ENCODE peak calls at places on chromosomes 1 and 21, in seven cellular contexts. One of them, this sample, is unnamed.

GRCh38 chr1:33178836-33179439 is 2.9 kb downstream of the TRIM62 start:
- DNase-seq in mammary epithelial cell: no peak
- DNase-seq in HTR-8/SVneo: no peak
- DNase-seq in kidney glomerular epithelial cell: no peak
- DNase-seq in HT-29: no peak
- DNase-seq in activated T-cell treated with anti-CD3 and anti-CD28 coated beads for 1 hour: no peak
- DNase-seq in stimulated activated CD8-positive, alpha-beta memory T cell treated with anti-CD3 and anti-CD28 coated beads, Interleukin-4, amount 100 ng/mL, for 4 hours: no peak
- DNase-seq in this sample: no peak

GRCh38 chr1:84506729-84507453 is 510 bp upstream of the GNG5 start:
- DNase-seq in mammary epithelial cell: no peak
- DNase-seq in HTR-8/SVneo: peak
- DNase-seq in kidney glomerular epithelial cell: no peak
- DNase-seq in HT-29: no peak
- DNase-seq in activated T-cell treated with anti-CD3 and anti-CD28 coated beads for 1 hour: no peak
- DNase-seq in stimulated activated CD8-positive, alpha-beta memory T cell treated with anti-CD3 and anti-CD28 coated beads, Interleukin-4, amount 100 ng/mL, for 4 hours: no peak
- DNase-seq in this sample: no peak

GRCh38 chr1:184324972-184325371 is 61.9 kb upstream of the C1orf21 start:
- DNase-seq in mammary epithelial cell: no peak
- DNase-seq in HTR-8/SVneo: no peak
- DNase-seq in kidney glomerular epithelial cell: no peak
- DNase-seq in HT-29: no peak
- DNase-seq in activated T-cell treated with anti-CD3 and anti-CD28 coated beads for 1 hour: no peak
- DNase-seq in stimulated activated CD8-positive, alpha-beta memory T cell treated with anti-CD3 and anti-CD28 coated beads, Interleukin-4, amount 100 ng/mL, for 4 hours: no peak
- DNase-seq in this sample: no peak

GRCh38 chr1:48026701-48027532 is 29.7 kb upstream of the TRABD2B start:
- DNase-seq in mammary epithelial cell: no peak
- DNase-seq in HTR-8/SVneo: no peak
- DNase-seq in kidney glomerular epithelial cell: no peak
- DNase-seq in HT-29: no peak
- DNase-seq in activated T-cell treated with anti-CD3 and anti-CD28 coated beads for 1 hour: no peak
- DNase-seq in stimulated activated CD8-positive, alpha-beta memory T cell treated with anti-CD3 and anti-CD28 coated beads, Interleukin-4, amount 100 ng/mL, for 4 hours: no peak
- DNase-seq in this sample: no peak

GRCh38 chr1:51264470-51264869 is 28.4 kb downstream of the RNF11 start:
- DNase-seq in mammary epithelial cell: peak
- DNase-seq in HTR-8/SVneo: peak
- DNase-seq in kidney glomerular epithelial cell: peak
- DNase-seq in HT-29: no peak
- DNase-seq in activated T-cell treated with anti-CD3 and anti-CD28 coated beads for 1 hour: no peak
- DNase-seq in stimulated activated CD8-positive, alpha-beta memory T cell treated with anti-CD3 and anti-CD28 coated beads, Interleukin-4, amount 100 ng/mL, for 4 hours: no peak
- DNase-seq in this sample: peak

GRCh38 chr21:45990049-45990711 is 8.6 kb downstream of the COL6A1 start:
- DNase-seq in mammary epithelial cell: no peak
- DNase-seq in HTR-8/SVneo: no peak
- DNase-seq in kidney glomerular epithelial cell: no peak
- DNase-seq in HT-29: no peak
- DNase-seq in activated T-cell treated with anti-CD3 and anti-CD28 coated beads for 1 hour: no peak
- DNase-seq in stimulated activated CD8-positive, alpha-beta memory T cell treated with anti-CD3 and anti-CD28 coated beads, Interleukin-4, amount 100 ng/mL, for 4 hours: no peak
- DNase-seq in this sample: no peak

GRCh38 chr1:75673399-75673798 is 51.1 kb upstream of the ACADM start:
- DNase-seq in mammary epithelial cell: no peak
- DNase-seq in HTR-8/SVneo: no peak
- DNase-seq in kidney glomerular epithelial cell: no peak
- DNase-seq in HT-29: no peak
- DNase-seq in activated T-cell treated with anti-CD3 and anti-CD28 coated beads for 1 hour: no peak
- DNase-seq in stimulated activated CD8-positive, alpha-beta memory T cell treated with anti-CD3 and anti-CD28 coated beads, Interleukin-4, amount 100 ng/mL, for 4 hours: no peak
- DNase-seq in this sample: no peak

GRCh38 chr1:7298749-7299151 is 472.3 kb upstream of the VAMP3 start:
- DNase-seq in mammary epithelial cell: no peak
- DNase-seq in HTR-8/SVneo: no peak
- DNase-seq in kidney glomerular epithelial cell: no peak
- DNase-seq in HT-29: no peak
- DNase-seq in activated T-cell treated with anti-CD3 and anti-CD28 coated beads for 1 hour: no peak
- DNase-seq in stimulated activated CD8-positive, alpha-beta memory T cell treated with anti-CD3 and anti-CD28 coated beads, Interleukin-4, amount 100 ng/mL, for 4 hours: no peak
- DNase-seq in this sample: peak

GRCh38 chr1:42177551-42177981 is 13.0 kb upstream of the GUCA2A start:
- DNase-seq in mammary epithelial cell: peak
- DNase-seq in HTR-8/SVneo: no peak
- DNase-seq in kidney glomerular epithelial cell: peak
- DNase-seq in HT-29: peak
- DNase-seq in activated T-cell treated with anti-CD3 and anti-CD28 coated beads for 1 hour: no peak
- DNase-seq in stimulated activated CD8-positive, alpha-beta memory T cell treated with anti-CD3 and anti-CD28 coated beads, Interleukin-4, amount 100 ng/mL, for 4 hours: no peak
- DNase-seq in this sample: no peak

GRCh38 chr1:2949966-2950925 is 71.0 kb upstream of the ACTRT2 start:
- DNase-seq in mammary epithelial cell: no peak
- DNase-seq in HTR-8/SVneo: no peak
- DNase-seq in kidney glomerular epithelial cell: no peak
- DNase-seq in HT-29: no peak
- DNase-seq in activated T-cell treated with anti-CD3 and anti-CD28 coated beads for 1 hour: no peak
- DNase-seq in stimulated activated CD8-positive, alpha-beta memory T cell treated with anti-CD3 and anti-CD28 coated beads, Interleukin-4, amount 100 ng/mL, for 4 hours: no peak
- DNase-seq in this sample: no peak

GRCh38 chr1:25737151-25737550 is 62.8 kb upstream of the SELENON start:
- DNase-seq in mammary epithelial cell: no peak
- DNase-seq in HTR-8/SVneo: no peak
- DNase-seq in kidney glomerular epithelial cell: peak
- DNase-seq in HT-29: no peak
- DNase-seq in activated T-cell treated with anti-CD3 and anti-CD28 coated beads for 1 hour: no peak
- DNase-seq in stimulated activated CD8-positive, alpha-beta memory T cell treated with anti-CD3 and anti-CD28 coated beads, Interleukin-4, amount 100 ng/mL, for 4 hours: no peak
- DNase-seq in this sample: peak

GRCh38 chr1:29331731-29332130 is 95.4 kb downstream of the PTPRU start:
- DNase-seq in mammary epithelial cell: no peak
- DNase-seq in HTR-8/SVneo: no peak
- DNase-seq in kidney glomerular epithelial cell: no peak
- DNase-seq in HT-29: no peak
- DNase-seq in activated T-cell treated with anti-CD3 and anti-CD28 coated beads for 1 hour: no peak
- DNase-seq in stimulated activated CD8-positive, alpha-beta memory T cell treated with anti-CD3 and anti-CD28 coated beads, Interleukin-4, amount 100 ng/mL, for 4 hours: no peak
- DNase-seq in this sample: no peak

GRCh38 chr1:111990878-111991760 is 1.7 kb upstream of the KCND3 start:
- DNase-seq in mammary epithelial cell: peak
- DNase-seq in HTR-8/SVneo: peak
- DNase-seq in kidney glomerular epithelial cell: peak
- DNase-seq in HT-29: peak
- DNase-seq in activated T-cell treated with anti-CD3 and anti-CD28 coated beads for 1 hour: no peak
- DNase-seq in stimulated activated CD8-positive, alpha-beta memory T cell treated with anti-CD3 and anti-CD28 coated beads, Interleukin-4, amount 100 ng/mL, for 4 hours: no peak
- DNase-seq in this sample: peak

GRCh38 chr1:239308701-239309333 is 77.6 kb upstream of the CHRM3 start:
- DNase-seq in mammary epithelial cell: peak
- DNase-seq in HTR-8/SVneo: no peak
- DNase-seq in kidney glomerular epithelial cell: no peak
- DNase-seq in HT-29: peak
- DNase-seq in activated T-cell treated with anti-CD3 and anti-CD28 coated beads for 1 hour: peak
- DNase-seq in stimulated activated CD8-positive, alpha-beta memory T cell treated with anti-CD3 and anti-CD28 coated beads, Interleukin-4, amount 100 ng/mL, for 4 hours: no peak
- DNase-seq in this sample: no peak

GRCh38 chr21:42389449-42389835 is 6.4 kb downstream of the TMPRSS3 start:
- DNase-seq in mammary epithelial cell: peak
- DNase-seq in HTR-8/SVneo: no peak
- DNase-seq in kidney glomerular epithelial cell: no peak
- DNase-seq in HT-29: peak
- DNase-seq in activated T-cell treated with anti-CD3 and anti-CD28 coated beads for 1 hour: no peak
- DNase-seq in stimulated activated CD8-positive, alpha-beta memory T cell treated with anti-CD3 and anti-CD28 coated beads, Interleukin-4, amount 100 ng/mL, for 4 hours: no peak
- DNase-seq in this sample: no peak

GRCh38 chr1:238141295-238141694 is 250.6 kb upstream of the ZP4 start:
- DNase-seq in mammary epithelial cell: no peak
- DNase-seq in HTR-8/SVneo: no peak
- DNase-seq in kidney glomerular epithelial cell: no peak
- DNase-seq in HT-29: no peak
- DNase-seq in activated T-cell treated with anti-CD3 and anti-CD28 coated beads for 1 hour: no peak
- DNase-seq in stimulated activated CD8-positive, alpha-beta memory T cell treated with anti-CD3 and anti-CD28 coated beads, Interleukin-4, amount 100 ng/mL, for 4 hours: no peak
- DNase-seq in this sample: no peak

GRCh38 chr21:16533692-16534407 is 804.1 kb downstream of the USP25 start:
- DNase-seq in mammary epithelial cell: no peak
- DNase-seq in HTR-8/SVneo: no peak
- DNase-seq in kidney glomerular epithelial cell: no peak
- DNase-seq in HT-29: no peak
- DNase-seq in activated T-cell treated with anti-CD3 and anti-CD28 coated beads for 1 hour: no peak
- DNase-seq in stimulated activated CD8-positive, alpha-beta memory T cell treated with anti-CD3 and anti-CD28 coated beads, Interleukin-4, amount 100 ng/mL, for 4 hours: no peak
- DNase-seq in this sample: no peak

GRCh38 chr21:46182548-46183336 is 1.5 kb downstream of the SPATC1L start:
- DNase-seq in mammary epithelial cell: no peak
- DNase-seq in HTR-8/SVneo: no peak
- DNase-seq in kidney glomerular epithelial cell: no peak
- DNase-seq in HT-29: no peak
- DNase-seq in activated T-cell treated with anti-CD3 and anti-CD28 coated beads for 1 hour: no peak
- DNase-seq in stimulated activated CD8-positive, alpha-beta memory T cell treated with anti-CD3 and anti-CD28 coated beads, Interleukin-4, amount 100 ng/mL, for 4 hours: no peak
- DNase-seq in this sample: peak

GRCh38 chr1:223535261-223535778 is 130.2 kb downstream of the CAPN8 start:
- DNase-seq in mammary epithelial cell: no peak
- DNase-seq in HTR-8/SVneo: no peak
- DNase-seq in kidney glomerular epithelial cell: no peak
- DNase-seq in HT-29: no peak
- DNase-seq in activated T-cell treated with anti-CD3 and anti-CD28 coated beads for 1 hour: no peak
- DNase-seq in stimulated activated CD8-positive, alpha-beta memory T cell treated with anti-CD3 and anti-CD28 coated beads, Interleukin-4, amount 100 ng/mL, for 4 hours: no peak
- DNase-seq in this sample: no peak

GRCh38 chr21:40671721-40672120 is 175.2 kb downstream of the DSCAM start:
- DNase-seq in mammary epithelial cell: peak
- DNase-seq in HTR-8/SVneo: no peak
- DNase-seq in kidney glomerular epithelial cell: no peak
- DNase-seq in HT-29: no peak
- DNase-seq in activated T-cell treated with anti-CD3 and anti-CD28 coated beads for 1 hour: no peak
- DNase-seq in stimulated activated CD8-positive, alpha-beta memory T cell treated with anti-CD3 and anti-CD28 coated beads, Interleukin-4, amount 100 ng/mL, for 4 hours: no peak
- DNase-seq in this sample: no peak

GRCh38 chr1:113941245-113941559 is 12.1 kb downstream of the HIPK1 start:
- DNase-seq in mammary epithelial cell: no peak
- DNase-seq in HTR-8/SVneo: no peak
- DNase-seq in kidney glomerular epithelial cell: no peak
- DNase-seq in HT-29: no peak
- DNase-seq in activated T-cell treated with anti-CD3 and anti-CD28 coated beads for 1 hour: no peak
- DNase-seq in stimulated activated CD8-positive, alpha-beta memory T cell treated with anti-CD3 and anti-CD28 coated beads, Interleukin-4, amount 100 ng/mL, for 4 hours: no peak
- DNase-seq in this sample: no peak

GRCh38 chr1:162215902-162216301 is 146.4 kb downstream of the NOS1AP start:
- DNase-seq in mammary epithelial cell: no peak
- DNase-seq in HTR-8/SVneo: no peak
- DNase-seq in kidney glomerular epithelial cell: peak
- DNase-seq in HT-29: peak
- DNase-seq in activated T-cell treated with anti-CD3 and anti-CD28 coated beads for 1 hour: no peak
- DNase-seq in stimulated activated CD8-positive, alpha-beta memory T cell treated with anti-CD3 and anti-CD28 coated beads, Interleukin-4, amount 100 ng/mL, for 4 hours: no peak
- DNase-seq in this sample: no peak

GRCh38 chr1:241672301-241672700 is 20.2 kb downstream of the WDR64 start:
- DNase-seq in mammary epithelial cell: no peak
- DNase-seq in HTR-8/SVneo: no peak
- DNase-seq in kidney glomerular epithelial cell: no peak
- DNase-seq in HT-29: no peak
- DNase-seq in activated T-cell treated with anti-CD3 and anti-CD28 coated beads for 1 hour: no peak
- DNase-seq in stimulated activated CD8-positive, alpha-beta memory T cell treated with anti-CD3 and anti-CD28 coated beads, Interleukin-4, amount 100 ng/mL, for 4 hours: no peak
- DNase-seq in this sample: no peak

GRCh38 chr1:34406377-34406776 is 229.7 kb downstream of the C1orf94 start:
- DNase-seq in mammary epithelial cell: no peak
- DNase-seq in HTR-8/SVneo: no peak
- DNase-seq in kidney glomerular epithelial cell: no peak
- DNase-seq in HT-29: no peak
- DNase-seq in activated T-cell treated with anti-CD3 and anti-CD28 coated beads for 1 hour: no peak
- DNase-seq in stimulated activated CD8-positive, alpha-beta memory T cell treated with anti-CD3 and anti-CD28 coated beads, Interleukin-4, amount 100 ng/mL, for 4 hours: no peak
- DNase-seq in this sample: no peak

This sample was measured in AG20443.